ENCODE peak calls at places on chromosomes 6 and 20, in five cellular contexts. One of them, this sample, is unnamed.

GRCh38 chr6:135161411-135161810 is 19.7 kb upstream of the MYB start:
- DNase-seq in Caki2: no peak
- DNase-seq in foreskin fibroblast: no peak
- DNase-seq in stimulated activated CD4-positive, alpha-beta T cell treated with anti-CD3 and anti-CD28 coated beads, Interleukin-2, amount 100 ng/mL, for 48 hours: no peak
- DNase-seq in posterior cingulate gyrus: no peak
- DNase-seq in this sample: no peak

GRCh38 chr6:75368864-75369402 is 84.3 kb upstream of the TMEM30A start:
- DNase-seq in Caki2: no peak
- DNase-seq in foreskin fibroblast: peak
- DNase-seq in stimulated activated CD4-positive, alpha-beta T cell treated with anti-CD3 and anti-CD28 coated beads, Interleukin-2, amount 100 ng/mL, for 48 hours: no peak
- DNase-seq in posterior cingulate gyrus: no peak
- DNase-seq in this sample: no peak

GRCh38 chr20:24773751-24774201 is 175.3 kb upstream of the CST7 start:
- DNase-seq in Caki2: peak
- DNase-seq in foreskin fibroblast: peak
- DNase-seq in stimulated activated CD4-positive, alpha-beta T cell treated with anti-CD3 and anti-CD28 coated beads, Interleukin-2, amount 100 ng/mL, for 48 hours: no peak
- DNase-seq in posterior cingulate gyrus: no peak
- DNase-seq in this sample: no peak

GRCh38 chr6:2563635-2564034 is 187.1 kb downstream of the MYLK4 start:
- DNase-seq in Caki2: no peak
- DNase-seq in foreskin fibroblast: peak
- DNase-seq in stimulated activated CD4-positive, alpha-beta T cell treated with anti-CD3 and anti-CD28 coated beads, Interleukin-2, amount 100 ng/mL, for 48 hours: no peak
- DNase-seq in posterior cingulate gyrus: no peak
- DNase-seq in this sample: no peak

GRCh38 chr6:84842526-84843161 is 78.2 kb upstream of the TBX18 start:
- DNase-seq in Caki2: no peak
- DNase-seq in foreskin fibroblast: peak
- DNase-seq in stimulated activated CD4-positive, alpha-beta T cell treated with anti-CD3 and anti-CD28 coated beads, Interleukin-2, amount 100 ng/mL, for 48 hours: no peak
- DNase-seq in posterior cingulate gyrus: no peak
- DNase-seq in this sample: no peak

GRCh38 chr6:49415358-49415757 is 47.7 kb downstream of the MMUT start:
- DNase-seq in Caki2: no peak
- DNase-seq in foreskin fibroblast: no peak
- DNase-seq in stimulated activated CD4-positive, alpha-beta T cell treated with anti-CD3 and anti-CD28 coated beads, Interleukin-2, amount 100 ng/mL, for 48 hours: no peak
- DNase-seq in posterior cingulate gyrus: no peak
- DNase-seq in this sample: no peak

GRCh38 chr6:87482382-87482781 is 9.6 kb downstream of the SLC35A1 start:
- DNase-seq in Caki2: no peak
- DNase-seq in foreskin fibroblast: no peak
- DNase-seq in stimulated activated CD4-positive, alpha-beta T cell treated with anti-CD3 and anti-CD28 coated beads, Interleukin-2, amount 100 ng/mL, for 48 hours: no peak
- DNase-seq in posterior cingulate gyrus: no peak
- DNase-seq in this sample: no peak

GRCh38 chr6:137656735-137657134 is 162.5 kb upstream of the OLIG3 start:
- DNase-seq in Caki2: no peak
- DNase-seq in foreskin fibroblast: no peak
- DNase-seq in stimulated activated CD4-positive, alpha-beta T cell treated with anti-CD3 and anti-CD28 coated beads, Interleukin-2, amount 100 ng/mL, for 48 hours: no peak
- DNase-seq in posterior cingulate gyrus: no peak
- DNase-seq in this sample: no peak

GRCh38 chr6:85676086-85676729 is 33.5 kb upstream of the SYNCRIP start:
- DNase-seq in Caki2: no peak
- DNase-seq in foreskin fibroblast: peak
- DNase-seq in stimulated activated CD4-positive, alpha-beta T cell treated with anti-CD3 and anti-CD28 coated beads, Interleukin-2, amount 100 ng/mL, for 48 hours: no peak
- DNase-seq in posterior cingulate gyrus: no peak
- DNase-seq in this sample: no peak

GRCh38 chr20:15584507-15584906 is 988.7 kb downstream of the KIF16B start:
- DNase-seq in Caki2: no peak
- DNase-seq in foreskin fibroblast: no peak
- DNase-seq in stimulated activated CD4-positive, alpha-beta T cell treated with anti-CD3 and anti-CD28 coated beads, Interleukin-2, amount 100 ng/mL, for 48 hours: no peak
- DNase-seq in posterior cingulate gyrus: no peak
- DNase-seq in this sample: no peak

GRCh38 chr6:77030929-77031674 is 432.2 kb downstream of the HTR1B start:
- DNase-seq in Caki2: no peak
- DNase-seq in foreskin fibroblast: no peak
- DNase-seq in stimulated activated CD4-positive, alpha-beta T cell treated with anti-CD3 and anti-CD28 coated beads, Interleukin-2, amount 100 ng/mL, for 48 hours: no peak
- DNase-seq in posterior cingulate gyrus: no peak
- DNase-seq in this sample: no peak

GRCh38 chr6:56671651-56672461 is 29.2 kb upstream of the DST start:
- DNase-seq in Caki2: no peak
- DNase-seq in foreskin fibroblast: peak
- DNase-seq in stimulated activated CD4-positive, alpha-beta T cell treated with anti-CD3 and anti-CD28 coated beads, Interleukin-2, amount 100 ng/mL, for 48 hours: no peak
- DNase-seq in posterior cingulate gyrus: peak
- DNase-seq in this sample: no peak

GRCh38 chr6:41159415-41160082 is 3.4 kb downstream of the TREM2 start:
- DNase-seq in Caki2: no peak
- DNase-seq in foreskin fibroblast: peak
- DNase-seq in stimulated activated CD4-positive, alpha-beta T cell treated with anti-CD3 and anti-CD28 coated beads, Interleukin-2, amount 100 ng/mL, for 48 hours: no peak
- DNase-seq in posterior cingulate gyrus: no peak
- DNase-seq in this sample: no peak